ENCODE peak calls at places on chromosomes 2 and 18, in six cellular contexts. U is WTC11, O is HCT116, N is H1, H is HepG2, R is GM12878. I is an unnamed sample.
A peak's percentile ranks its signal among the peaks of the same experiment; 100 is the strongest.

GRCh38 chr2:108377815-108378630 is at the start of gene SULT1C4:
- DNase-seq in U (peak; percentile 49), O (no peak), N (peak; percentile 59), H (peak; percentile 63), R (no peak), I (peak; percentile 29)

GRCh38 chr2:134218928-134219707 is 34.8 kb upstream of the MGAT5 start:
- DNase-seq in U (no peak), O (no peak), N (no peak), H (no peak), R (no peak), I (peak; percentile 32)

GRCh38 chr2:197167608-197168287 is 142.8 kb downstream of the ANKRD44 start:
- DNase-seq in U (no peak), O (no peak), N (no peak), H (no peak), R (no peak), I (no peak)

GRCh38 chr2:157839162-157839801 is 36.8 kb downstream of the ACVR1 start:
- DNase-seq in U (peak; percentile 77), O (no peak), N (peak; percentile 63), H (peak; percentile 70), R (no peak), I (peak; percentile 65)

GRCh38 chr2:152415811-152416210 is 80.8 kb downstream of the FMNL2 start:
- DNase-seq in U (no peak), O (no peak), N (no peak), H (no peak), R (no peak), I (no peak)

GRCh38 chr2:147374410-147374811 is 470.4 kb upstream of the ACVR2A start:
- DNase-seq in U (no peak), O (no peak), N (no peak), H (no peak), R (no peak), I (no peak)

GRCh38 chr2:239549711-239550265 is 149.0 kb upstream of the HDAC4 start:
- DNase-seq in U (no peak), O (no peak), N (no peak), H (no peak), R (no peak), I (no peak)

GRCh38 chr2:61733563-61733962 is 120.3 kb downstream of the FAM161A start:
- DNase-seq in U (no peak), O (no peak), N (no peak), H (no peak), R (no peak), I (no peak)

GRCh38 chr2:55592130-55592529 is 25.3 kb downstream of the PPP4R3B start:
- DNase-seq in U (no peak), O (no peak), N (no peak), H (no peak), R (no peak), I (no peak)

GRCh38 chr2:101520246-101520645 is 45.3 kb upstream of the RFX8 start:
- DNase-seq in U (no peak), O (no peak), N (no peak), H (no peak), R (no peak), I (no peak)

GRCh38 chr2:20506281-20506685 is 59.4 kb downstream of the RHOB start:
- DNase-seq in U (no peak), O (no peak), N (no peak), H (peak; percentile 75), R (no peak), I (no peak)
- TF ChIP-seq ATF3 in U (no peak), O (no peak), N (no peak), H (no peak), R (no peak), I (no peak)

GRCh38 chr2:160303076-160303475 is 103.0 kb upstream of the ITGB6 start:
- DNase-seq in U (no peak), O (no peak), N (no peak), H (no peak), R (no peak), I (no peak)

GRCh38 chr2:160300203-160300602 is 100.1 kb upstream of the ITGB6 start:
- DNase-seq in U (no peak), O (no peak), N (no peak), H (no peak), R (no peak), I (no peak)

GRCh38 chr2:160298960-160299359 is 98.9 kb upstream of the ITGB6 start:
- DNase-seq in U (no peak), O (no peak), N (no peak), H (no peak), R (no peak), I (no peak)

GRCh38 chr2:160301420-160301819 is 101.3 kb upstream of the ITGB6 start:
- DNase-seq in U (no peak), O (no peak), N (no peak), H (no peak), R (no peak), I (no peak)

DNA sequence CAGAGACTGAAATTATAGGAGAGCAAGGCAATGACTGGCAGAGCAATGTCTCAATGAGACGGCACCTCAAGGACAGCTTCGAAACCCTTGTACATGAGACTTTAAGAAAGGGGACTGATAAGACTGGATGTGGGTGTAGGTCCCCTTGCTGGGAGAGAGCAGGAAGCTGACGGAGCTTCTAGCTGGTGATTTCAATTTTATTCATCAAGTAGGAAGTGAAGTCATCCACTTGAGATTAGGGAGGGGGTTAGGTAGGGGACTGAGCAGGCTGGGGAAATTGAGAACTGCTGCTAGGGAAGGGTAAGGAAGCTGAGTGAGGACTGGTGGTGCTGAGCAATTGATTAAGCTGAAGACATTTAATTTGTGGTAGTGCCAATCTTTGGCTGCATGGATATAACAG is 99.5 kb upstream of the ITGB6 start:
- DNase-seq in U (no peak), O (no peak), N (no peak), H (no peak), R (no peak), I (no peak)
- TF ChIP-seq ATF3 in U (no peak), O (no peak), N (no peak), H (no peak), R (no peak), I (no peak)

GRCh38 chr2:105039559-105039958 is 1.7 kb downstream of the MRPS9 start:
- DNase-seq in U (no peak), O (no peak), N (no peak), H (no peak), R (no peak), I (no peak)

GRCh38 chr2:105037572-105038382 is at the start of gene MRPS9:
- DNase-seq in U (peak; percentile 98), O (peak; percentile 91), N (peak; percentile 98), H (peak; percentile 96), R (peak; percentile 94), I (peak; percentile 97)

GRCh38 chr2:105032476-105032875 is 5.4 kb upstream of the MRPS9 start:
- DNase-seq in U (no peak), O (no peak), N (no peak), H (no peak), R (no peak), I (no peak)

GRCh38 chr2:105038383-105039061 is 653 bp downstream of the MRPS9 start:
- DNase-seq in U (peak; percentile 32), O (peak; percentile 6), N (no peak), H (no peak), R (no peak), I (no peak)

GRCh38 chr2:105034170-105034569 is 3.7 kb upstream of the MRPS9 start:
- DNase-seq in U (no peak), O (no peak), N (no peak), H (no peak), R (no peak), I (no peak)
- TF ChIP-seq ATF3 in U (no peak), O (no peak), N (no peak), H (no peak), R (no peak), I (no peak)

DNA sequence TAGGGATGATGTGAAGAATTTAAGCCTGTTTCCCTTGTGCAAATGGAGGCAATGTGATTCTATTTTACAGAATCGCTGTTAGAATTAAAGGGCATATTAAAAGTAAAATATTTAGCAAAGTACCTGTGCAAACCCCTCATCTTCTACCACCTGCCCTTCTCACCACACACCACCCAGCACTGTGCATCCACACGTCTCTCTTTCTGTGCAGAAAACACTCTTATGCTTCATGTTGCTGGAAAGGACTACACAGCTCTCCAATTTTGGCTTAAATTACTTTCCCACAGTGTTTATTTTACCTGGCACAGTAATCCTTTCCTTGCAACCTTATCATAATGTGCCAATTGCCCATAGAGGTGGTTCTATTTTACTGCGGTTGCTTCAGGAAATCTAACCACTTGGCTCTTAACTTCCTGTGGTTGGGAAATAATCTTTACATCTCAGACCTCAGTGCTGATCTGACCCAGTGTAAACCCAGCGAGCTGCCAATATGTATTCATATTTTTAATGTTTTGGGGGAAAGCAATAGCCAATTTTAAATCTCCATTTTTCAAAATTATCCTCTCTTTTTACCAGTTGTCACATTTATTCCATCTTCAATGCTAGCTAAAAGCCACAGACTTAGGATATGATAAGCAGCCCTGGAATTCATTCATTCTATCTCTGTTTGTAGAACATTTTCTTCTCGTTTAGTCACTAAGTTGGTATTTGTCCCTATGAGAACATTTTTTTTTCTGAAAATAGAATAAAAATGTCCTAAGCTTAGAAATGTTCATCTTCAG is 250.9 kb downstream of the DSEL start:
- DNase-seq in U (no peak), O (no peak), N (no peak), H (no peak), R (no peak), I (no peak)
- TF ChIP-seq ATF3 in U (no peak), O (no peak), N (no peak), H (no peak), R (no peak), I (no peak)

DNA sequence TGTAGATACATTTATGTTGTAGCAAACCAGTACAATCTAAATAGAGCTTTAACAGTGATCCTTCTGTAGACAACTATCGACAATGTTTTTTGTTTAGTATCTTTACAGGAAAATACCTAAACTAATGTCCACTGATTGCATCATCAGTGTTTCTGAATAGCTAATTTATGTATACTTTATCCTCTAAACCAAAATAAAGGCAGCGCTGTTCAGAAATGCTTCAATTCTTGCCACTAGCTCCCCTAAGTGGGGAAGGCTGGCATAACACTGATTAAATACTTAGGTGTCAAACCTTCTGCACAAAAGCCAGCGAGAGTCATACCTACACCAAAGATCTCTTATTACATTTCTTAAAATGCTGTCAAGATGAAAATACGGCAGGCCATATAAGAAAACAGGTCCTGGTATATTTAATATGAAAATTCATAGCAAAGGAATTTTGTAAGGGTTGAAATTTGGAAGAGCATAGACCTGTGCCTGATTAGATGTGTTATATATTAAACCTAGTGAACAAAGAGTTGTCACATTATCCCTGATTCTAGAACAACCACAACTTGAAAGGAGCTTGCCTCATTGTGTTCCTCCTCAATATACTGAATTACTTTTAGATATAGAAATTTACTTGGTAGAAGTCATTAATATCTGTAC is 1693.4 kb upstream of the SLC39A10 start:
- DNase-seq in U (peak; percentile 20), O (peak; percentile 36), N (peak; percentile 50), H (peak; percentile 36), R (no peak), I (no peak)
- TF ChIP-seq ATF3 in U (no peak), O (no peak), N (no peak), H (no peak), R (no peak), I (no peak)

DNA sequence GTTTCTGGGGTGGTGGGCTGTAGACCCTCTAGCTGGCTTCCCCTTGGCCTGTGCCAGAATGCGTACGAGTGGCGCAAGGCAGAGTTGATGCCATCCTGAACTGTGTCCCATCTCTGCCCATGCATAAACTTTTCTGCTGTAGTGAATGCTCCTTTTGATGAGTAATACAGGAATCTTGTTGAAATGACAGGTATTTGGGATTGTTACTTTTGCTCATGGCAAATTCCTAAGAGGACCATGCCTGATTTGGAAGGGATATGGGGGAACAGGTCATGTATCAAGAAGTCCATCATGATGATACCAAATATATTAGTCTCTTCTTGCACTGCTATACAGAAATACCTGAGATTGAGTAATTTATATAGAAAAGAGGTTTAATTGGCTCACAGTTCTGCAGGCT is 648.0 kb downstream of the SLC4A3 start:
- DNase-seq in U (no peak), O (no peak), N (no peak), H (no peak), R (no peak), I (no peak)
- TF ChIP-seq ATF3 in U (no peak), O (no peak), N (no peak), H (no peak), R (no peak), I (no peak)

GRCh38 chr18:33830210-33830609 is 252.2 kb downstream of the ASXL3 start:
- DNase-seq in U (no peak), O (no peak), N (no peak), H (no peak), R (no peak), I (no peak)
- TF ChIP-seq ATF3 in U (no peak), O (no peak), N (no peak), H (no peak), R (no peak), I (no peak)